ENCODE peak calls at places on chromosomes 6 and 20, in eight cellular contexts. One of them, this sample, is unnamed.

GRCh38 chr6:38715016-38715809 is at the start of gene DNAH8:
- DNase-seq in chondrocyte: no peak
- DNase-seq in effector CD4-positive, alpha-beta T cell: no peak
- DNase-seq in astrocyte of the cerebellum: no peak
- DNase-seq in left cardiac atrium: no peak
- DNase-seq in activated CD4-positive, alpha-beta T cell treated with anti-CD3 and anti-CD28 coated beads, Interleukin-2, amount 50 U/mL, for 24 hours: no peak
- DNase-seq in psoas muscle: no peak
- DNase-seq in activated T-cell treated with anti-CD3 and anti-CD28 coated beads, Interleukin-2, amount 50 U/mL, for 72 hours: peak
- DNase-seq in this sample: peak

GRCh38 chr6:116714761-116715160 is 33.8 kb downstream of the KPNA5 start:
- DNase-seq in chondrocyte: no peak
- DNase-seq in effector CD4-positive, alpha-beta T cell: no peak
- DNase-seq in astrocyte of the cerebellum: no peak
- DNase-seq in left cardiac atrium: no peak
- DNase-seq in activated CD4-positive, alpha-beta T cell treated with anti-CD3 and anti-CD28 coated beads, Interleukin-2, amount 50 U/mL, for 24 hours: no peak
- DNase-seq in psoas muscle: no peak
- DNase-seq in activated T-cell treated with anti-CD3 and anti-CD28 coated beads, Interleukin-2, amount 50 U/mL, for 72 hours: no peak
- DNase-seq in this sample: no peak

GRCh38 chr6:14824835-14825223 is 421.0 kb upstream of the JARID2 start:
- DNase-seq in chondrocyte: no peak
- DNase-seq in effector CD4-positive, alpha-beta T cell: no peak
- DNase-seq in astrocyte of the cerebellum: no peak
- DNase-seq in left cardiac atrium: no peak
- DNase-seq in activated CD4-positive, alpha-beta T cell treated with anti-CD3 and anti-CD28 coated beads, Interleukin-2, amount 50 U/mL, for 24 hours: no peak
- DNase-seq in psoas muscle: no peak
- DNase-seq in activated T-cell treated with anti-CD3 and anti-CD28 coated beads, Interleukin-2, amount 50 U/mL, for 72 hours: no peak
- DNase-seq in this sample: no peak

GRCh38 chr6:142384455-142385332 is 82.9 kb downstream of the ADGRG6 start:
- DNase-seq in chondrocyte: no peak
- DNase-seq in effector CD4-positive, alpha-beta T cell: no peak
- DNase-seq in astrocyte of the cerebellum: no peak
- DNase-seq in left cardiac atrium: no peak
- DNase-seq in activated CD4-positive, alpha-beta T cell treated with anti-CD3 and anti-CD28 coated beads, Interleukin-2, amount 50 U/mL, for 24 hours: no peak
- DNase-seq in psoas muscle: no peak
- DNase-seq in activated T-cell treated with anti-CD3 and anti-CD28 coated beads, Interleukin-2, amount 50 U/mL, for 72 hours: no peak
- DNase-seq in this sample: no peak

GRCh38 chr6:167331565-167331964 is 6.7 kb downstream of the TTLL2 start:
- DNase-seq in chondrocyte: no peak
- DNase-seq in effector CD4-positive, alpha-beta T cell: no peak
- DNase-seq in astrocyte of the cerebellum: no peak
- DNase-seq in left cardiac atrium: no peak
- DNase-seq in activated CD4-positive, alpha-beta T cell treated with anti-CD3 and anti-CD28 coated beads, Interleukin-2, amount 50 U/mL, for 24 hours: no peak
- DNase-seq in psoas muscle: no peak
- DNase-seq in activated T-cell treated with anti-CD3 and anti-CD28 coated beads, Interleukin-2, amount 50 U/mL, for 72 hours: no peak
- DNase-seq in this sample: no peak

GRCh38 chr20:14441201-14441600 is 103.8 kb upstream of the FLRT3 start:
- DNase-seq in chondrocyte: no peak
- DNase-seq in effector CD4-positive, alpha-beta T cell: no peak
- DNase-seq in astrocyte of the cerebellum: no peak
- DNase-seq in left cardiac atrium: no peak
- DNase-seq in activated CD4-positive, alpha-beta T cell treated with anti-CD3 and anti-CD28 coated beads, Interleukin-2, amount 50 U/mL, for 24 hours: no peak
- DNase-seq in psoas muscle: no peak
- DNase-seq in activated T-cell treated with anti-CD3 and anti-CD28 coated beads, Interleukin-2, amount 50 U/mL, for 72 hours: no peak
- DNase-seq in this sample: no peak

GRCh38 chr20:45407067-45407745 is 883 bp upstream of the DBNDD2 start:
- DNase-seq in chondrocyte: no peak
- DNase-seq in effector CD4-positive, alpha-beta T cell: no peak
- DNase-seq in astrocyte of the cerebellum: no peak
- DNase-seq in left cardiac atrium: peak
- DNase-seq in activated CD4-positive, alpha-beta T cell treated with anti-CD3 and anti-CD28 coated beads, Interleukin-2, amount 50 U/mL, for 24 hours: no peak
- DNase-seq in psoas muscle: peak
- DNase-seq in activated T-cell treated with anti-CD3 and anti-CD28 coated beads, Interleukin-2, amount 50 U/mL, for 72 hours: peak
- DNase-seq in this sample: peak

GRCh38 chr20:39909447-39909846 is 779.6 kb downstream of the MAFB start:
- DNase-seq in chondrocyte: no peak
- DNase-seq in effector CD4-positive, alpha-beta T cell: no peak
- DNase-seq in astrocyte of the cerebellum: no peak
- DNase-seq in left cardiac atrium: no peak
- DNase-seq in activated CD4-positive, alpha-beta T cell treated with anti-CD3 and anti-CD28 coated beads, Interleukin-2, amount 50 U/mL, for 24 hours: no peak
- DNase-seq in psoas muscle: peak
- DNase-seq in activated T-cell treated with anti-CD3 and anti-CD28 coated beads, Interleukin-2, amount 50 U/mL, for 72 hours: no peak
- DNase-seq in this sample: no peak

GRCh38 chr6:4936681-4937041 is 67.2 kb downstream of the RPP40 start:
- DNase-seq in chondrocyte: no peak
- DNase-seq in effector CD4-positive, alpha-beta T cell: no peak
- DNase-seq in astrocyte of the cerebellum: peak
- DNase-seq in left cardiac atrium: no peak
- DNase-seq in activated CD4-positive, alpha-beta T cell treated with anti-CD3 and anti-CD28 coated beads, Interleukin-2, amount 50 U/mL, for 24 hours: no peak
- DNase-seq in psoas muscle: no peak
- DNase-seq in activated T-cell treated with anti-CD3 and anti-CD28 coated beads, Interleukin-2, amount 50 U/mL, for 72 hours: no peak
- DNase-seq in this sample: no peak